ENCODE peak calls at places on chromosomes 13 and 19, in nine cellular contexts. B is neural crest cell; Y is nephron progenitor cell; F is astrocyte of the cerebellum; N is activated CD8-positive, alpha-beta memory T cell treated with anti-CD3 and anti-CD28 coated beads for 4 hours; M is endothelial cell; S is H1; D is GM12892; Z is WTC11. O is an unnamed sample.

GRCh38 chr19:5913739-5914357 is at the start of gene CAPS:
- DNase-seq in B (no peak), Y (no peak), F (no peak), N (no peak), M (no peak), S (no peak), D (no peak), Z (no peak), O (no peak)

GRCh38 chr13:101945435-101945834 is 456.4 kb downstream of the FGF14 start:
- DNase-seq in B (no peak), Y (no peak), F (no peak), N (no peak), M (no peak), S (no peak), D (no peak), Z (peak), O (no peak)

GRCh38 chr13:73082471-73082870 is 23.7 kb downstream of the KLF5 start:
- DNase-seq in B (no peak), Y (no peak), F (no peak), N (no peak), M (no peak), S (no peak), D (no peak), Z (no peak), O (no peak)

GRCh38 chr19:45767410-45767880 is 1.6 kb downstream of the SIX5 start:
- DNase-seq in B (peak), Y (peak), F (peak), N (no peak), M (peak), S (no peak), D (no peak), Z (peak), O (no peak)

GRCh38 chr13:51158923-51159322 is 47.8 kb upstream of the C13orf42 start:
- DNase-seq in B (no peak), Y (no peak), F (no peak), N (no peak), M (no peak), S (peak), D (no peak), Z (no peak), O (no peak)

GRCh38 chr19:43667524-43668405 is 2.2 kb downstream of the PLAUR start:
- DNase-seq in B (no peak), Y (peak), F (no peak), N (no peak), M (peak), S (peak), D (no peak), Z (peak), O (no peak)

GRCh38 chr13:79533781-79534400 is 52.9 kb downstream of the NDFIP2 start:
- DNase-seq in B (no peak), Y (no peak), F (no peak), N (no peak), M (no peak), S (no peak), D (no peak), Z (no peak), O (no peak)

GRCh38 chr19:55284405-55285058 is 735 bp downstream of the BRSK1 start:
- DNase-seq in B (no peak), Y (no peak), F (no peak), N (no peak), M (no peak), S (peak), D (no peak), Z (peak), O (no peak)

GRCh38 chr19:4929186-4929585 is 19.9 kb downstream of the UHRF1 start:
- DNase-seq in B (no peak), Y (no peak), F (no peak), N (no peak), M (no peak), S (no peak), D (no peak), Z (no peak), O (no peak)

GRCh38 chr19:54179921-54180452 is 7.0 kb upstream of the TMC4 start:
- DNase-seq in B (peak), Y (peak), F (peak), N (no peak), M (peak), S (peak), D (no peak), Z (peak), O (no peak)

GRCh38 chr19:56367829-56368711 is 25.3 kb downstream of the ZNF582 start:
- DNase-seq in B (peak), Y (peak), F (peak), N (peak), M (peak), S (peak), D (peak), Z (peak), O (peak)

GRCh38 chr13:71880753-71881541 is 13.9 kb upstream of the DACH1 start:
- DNase-seq in B (no peak), Y (no peak), F (no peak), N (no peak), M (no peak), S (no peak), D (no peak), Z (no peak), O (peak)

GRCh38 chr19:4619668-4620294 is 19.5 kb upstream of the TNFAIP8L1 start:
- DNase-seq in B (no peak), Y (no peak), F (no peak), N (no peak), M (no peak), S (no peak), D (no peak), Z (no peak), O (no peak)

GRCh38 chr19:8367327-8368001 is 3.5 kb downstream of the ANGPTL4 start:
- DNase-seq in B (peak), Y (peak), F (peak), N (no peak), M (peak), S (peak), D (no peak), Z (peak), O (peak)

O was measured in D341Med.